ENCODE peak calls at places on chromosome 1, in six cellular contexts. A, E, D, S, J and U are unnamed samples.

GRCh38 chr1:187509091-187509490 is 680.3 kb downstream of the PLA2G4A start:
- DNase-seq in A (no peak), E (no peak), D (no peak), S (no peak), J (no peak), U (no peak)

GRCh38 chr1:246907472-246907871 is 24.3 kb downstream of the AHCTF1 start:
- DNase-seq in A (no peak), E (no peak), D (peak), S (no peak), J (no peak), U (no peak)

GRCh38 chr1:224615861-224616760 is at the start of gene CNIH3:
- DNase-seq in A (peak), E (no peak), D (peak), S (peak), J (peak), U (peak)

GRCh38 chr1:99707535-99708142 is 58.8 kb downstream of the FRRS1 start:
- DNase-seq in A (peak), E (no peak), D (peak), S (peak), J (peak), U (peak)

GRCh38 chr1:46131727-46132528 is 501 bp downstream of the PIK3R3 start:
- DNase-seq in A (peak), E (peak), D (peak), S (no peak), J (peak), U (no peak)

GRCh38 chr1:3983181-3983580 is 83.1 kb upstream of the C1orf174 start:
- DNase-seq in A (no peak), E (no peak), D (no peak), S (no peak), J (no peak), U (no peak)

GRCh38 chr1:35047188-35047858 is 15.6 kb upstream of the ZMYM6 start:
- DNase-seq in A (no peak), E (no peak), D (peak), S (no peak), J (no peak), U (no peak)

GRCh38 chr1:203628185-203628996 is 1.8 kb downstream of the ATP2B4 start:
- DNase-seq in A (no peak), E (peak), D (peak), S (no peak), J (peak), U (peak)

GRCh38 chr1:243409284-243409683 is 153.4 kb downstream of the SDCCAG8 start:
- DNase-seq in A (no peak), E (no peak), D (no peak), S (no peak), J (no peak), U (no peak)

GRCh38 chr1:204479387-204480136 is 15.0 kb downstream of the PIK3C2B start:
- DNase-seq in A (peak), E (no peak), D (no peak), S (no peak), J (no peak), U (no peak)

GRCh38 chr1:70627910-70628309 is 216.8 kb downstream of the CTH start:
- DNase-seq in A (no peak), E (no peak), D (no peak), S (no peak), J (no peak), U (no peak)

GRCh38 chr1:78830321-78830720 is 176.2 kb downstream of the ADGRL4 start:
- DNase-seq in A (no peak), E (no peak), D (no peak), S (no peak), J (no peak), U (no peak)

GRCh38 chr1:174719194-174719593 is 271.4 kb downstream of the GPR52 start:
- DNase-seq in A (no peak), E (no peak), D (no peak), S (no peak), J (no peak), U (no peak)

GRCh38 chr1:87795615-87796337 is 467.1 kb downstream of the LMO4 start:
- DNase-seq in A (no peak), E (no peak), D (no peak), S (no peak), J (no peak), U (no peak)

GRCh38 chr1:176885756-176886155 is 278.8 kb downstream of the ASTN1 start:
- DNase-seq in A (no peak), E (no peak), D (no peak), S (no peak), J (no peak), U (no peak)

GRCh38 chr1:48610628-48611542 is 138.9 kb upstream of the SPATA6 start:
- DNase-seq in A (peak), E (no peak), D (no peak), S (no peak), J (no peak), U (no peak)

GRCh38 chr1:54312874-54313316 is 93.3 kb downstream of the SSBP3 start:
- DNase-seq in A (no peak), E (no peak), D (peak), S (no peak), J (no peak), U (no peak)

GRCh38 chr1:167665469-167665868 is 35.4 kb downstream of the RCSD1 start:
- DNase-seq in A (no peak), E (no peak), D (no peak), S (no peak), J (no peak), U (no peak)

GRCh38 chr1:178862416-178862815 is 8.5 kb downstream of the ANGPTL1 start:
- DNase-seq in A (no peak), E (no peak), D (no peak), S (no peak), J (no peak), U (no peak)

GRCh38 chr1:47024138-47024856 is 828 bp downstream of the CYP4X1 start:
- DNase-seq in A (no peak), E (no peak), D (peak), S (no peak), J (no peak), U (no peak)

GRCh38 chr1:172135923-172136610 is 284.4 kb upstream of the C1orf105 start:
- DNase-seq in A (no peak), E (no peak), D (peak), S (no peak), J (no peak), U (no peak)

GRCh38 chr1:4130096-4130495 is 230.0 kb upstream of the C1orf174 start:
- DNase-seq in A (no peak), E (no peak), D (no peak), S (no peak), J (no peak), U (no peak)

GRCh38 chr1:43358121-43358745 is 548 bp upstream of the CDC20 start:
- DNase-seq in A (no peak), E (no peak), D (peak), S (peak), J (no peak), U (no peak)
- TF ChIP-seq CTCF in A (no peak), E (no peak), D (peak), S (peak), J (peak), U (peak)

DNA sequence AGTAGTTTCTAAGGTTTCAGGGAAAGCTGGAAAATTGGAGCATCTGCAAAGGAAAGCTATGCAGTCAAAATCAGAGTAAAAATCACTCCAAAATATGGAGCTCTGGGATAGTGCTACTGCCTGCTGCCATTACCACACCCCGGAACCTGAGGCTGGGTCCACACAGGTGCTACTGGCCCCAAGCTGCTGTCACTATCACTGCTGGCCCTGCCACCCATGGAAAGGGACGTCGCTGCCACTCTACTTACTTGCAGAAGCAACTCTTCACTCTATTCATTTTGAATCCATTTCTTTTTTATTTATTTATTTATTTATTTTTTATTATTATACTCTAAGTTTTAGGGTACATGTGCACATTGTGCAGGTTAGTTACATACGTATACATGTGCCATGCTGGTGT is 60.3 kb upstream of the RGS18 start:
- DNase-seq in A (no peak), E (no peak), D (no peak), S (no peak), J (no peak), U (no peak)
- TF ChIP-seq CTCF in A (no peak), E (no peak), D (no peak), S (no peak), J (no peak), U (no peak)

GRCh38 chr1:9233241-9233941 is 1.2 kb upstream of the H6PD start:
- DNase-seq in A (peak), E (no peak), D (peak), S (no peak), J (no peak), U (no peak)
- TF ChIP-seq CTCF in A (no peak), E (no peak), D (no peak), S (no peak), J (no peak), U (no peak)

GRCh38 chr1:236997361-236997760 is 6.9 kb downstream of the MT1HL1 start:
- DNase-seq in A (no peak), E (no peak), D (no peak), S (no peak), J (no peak), U (no peak)
- TF ChIP-seq CTCF in A (no peak), E (no peak), D (no peak), S (no peak), J (no peak), U (no peak)

GRCh38 chr1:62433861-62434611 is 2.8 kb upstream of the USP1 start:
- DNase-seq in A (no peak), E (no peak), D (no peak), S (no peak), J (no peak), U (no peak)
- TF ChIP-seq CTCF in A (no peak), E (no peak), D (no peak), S (no peak), J (peak), U (peak)

DNA sequence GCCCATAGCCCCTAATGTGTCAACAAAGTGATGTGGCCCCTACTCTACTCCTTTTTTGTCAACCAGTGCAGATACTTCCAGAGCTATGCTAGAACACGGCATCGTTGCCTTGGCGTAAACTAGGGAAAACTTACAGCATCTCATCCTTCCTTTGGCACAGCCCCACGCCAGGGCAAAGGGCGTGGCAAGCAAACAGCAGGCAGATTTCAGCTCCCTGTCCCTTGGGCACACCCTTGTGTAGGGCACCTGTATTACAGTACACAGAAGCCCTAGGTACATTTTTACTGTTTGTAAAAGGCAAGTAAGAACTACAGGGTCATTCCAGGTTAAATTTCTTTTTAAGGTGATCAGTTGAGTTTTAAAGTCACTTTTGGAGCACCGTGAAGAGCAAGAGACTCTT is 29.3 kb downstream of the PRDX6 start:
- DNase-seq in A (peak), E (no peak), D (no peak), S (no peak), J (no peak), U (no peak)
- TF ChIP-seq CTCF in A (no peak), E (no peak), D (no peak), S (no peak), J (peak), U (peak)

GRCh38 chr1:117815926-117816325 is 113.5 kb downstream of the GDAP2 start:
- DNase-seq in A (no peak), E (no peak), D (no peak), S (no peak), J (no peak), U (no peak)
- TF ChIP-seq CTCF in A (no peak), E (no peak), D (peak), S (no peak), J (peak), U (peak)

GRCh38 chr1:113958691-113959090 is 20.6 kb upstream of the OLFML3 start:
- DNase-seq in A (no peak), E (no peak), D (no peak), S (no peak), J (no peak), U (no peak)

GRCh38 chr1:113966013-113966412 is 13.3 kb upstream of the OLFML3 start:
- DNase-seq in A (no peak), E (no peak), D (peak), S (no peak), J (no peak), U (no peak)

DNA sequence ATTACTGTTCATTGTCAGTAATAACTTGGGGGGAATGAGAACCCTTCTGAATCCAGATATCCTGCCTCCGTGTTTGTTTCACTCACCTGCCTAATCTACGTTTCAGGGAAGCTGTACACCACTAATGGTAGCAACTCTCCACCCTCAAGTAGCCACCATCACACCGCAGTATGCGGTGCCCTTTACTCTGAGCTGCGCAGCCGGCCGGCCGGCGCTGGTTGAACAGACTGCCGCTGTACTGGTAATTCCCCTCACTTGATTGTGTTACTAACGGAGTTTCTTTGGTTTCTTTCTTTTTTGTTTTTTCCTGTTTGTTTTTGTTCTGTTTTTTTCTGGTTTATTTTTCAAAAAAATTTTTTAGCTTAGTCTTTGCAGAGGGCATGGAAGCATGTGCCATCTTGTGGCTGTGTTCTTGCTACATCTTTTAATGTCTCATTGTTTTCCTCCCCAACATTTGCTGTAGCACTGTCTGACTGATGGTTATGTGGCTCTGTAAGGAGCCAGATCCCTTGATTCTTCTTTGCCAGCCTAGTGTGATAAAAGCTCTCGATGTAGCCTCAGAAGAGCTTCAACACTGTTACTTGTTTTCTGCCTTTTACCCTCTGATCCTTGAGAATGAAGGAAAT is 15.9 kb upstream of the OLFML3 start:
- DNase-seq in A (no peak), E (no peak), D (no peak), S (no peak), J (no peak), U (no peak)
- TF ChIP-seq CTCF in A (no peak), E (no peak), D (peak), S (no peak), J (peak), U (no peak)

DNA sequence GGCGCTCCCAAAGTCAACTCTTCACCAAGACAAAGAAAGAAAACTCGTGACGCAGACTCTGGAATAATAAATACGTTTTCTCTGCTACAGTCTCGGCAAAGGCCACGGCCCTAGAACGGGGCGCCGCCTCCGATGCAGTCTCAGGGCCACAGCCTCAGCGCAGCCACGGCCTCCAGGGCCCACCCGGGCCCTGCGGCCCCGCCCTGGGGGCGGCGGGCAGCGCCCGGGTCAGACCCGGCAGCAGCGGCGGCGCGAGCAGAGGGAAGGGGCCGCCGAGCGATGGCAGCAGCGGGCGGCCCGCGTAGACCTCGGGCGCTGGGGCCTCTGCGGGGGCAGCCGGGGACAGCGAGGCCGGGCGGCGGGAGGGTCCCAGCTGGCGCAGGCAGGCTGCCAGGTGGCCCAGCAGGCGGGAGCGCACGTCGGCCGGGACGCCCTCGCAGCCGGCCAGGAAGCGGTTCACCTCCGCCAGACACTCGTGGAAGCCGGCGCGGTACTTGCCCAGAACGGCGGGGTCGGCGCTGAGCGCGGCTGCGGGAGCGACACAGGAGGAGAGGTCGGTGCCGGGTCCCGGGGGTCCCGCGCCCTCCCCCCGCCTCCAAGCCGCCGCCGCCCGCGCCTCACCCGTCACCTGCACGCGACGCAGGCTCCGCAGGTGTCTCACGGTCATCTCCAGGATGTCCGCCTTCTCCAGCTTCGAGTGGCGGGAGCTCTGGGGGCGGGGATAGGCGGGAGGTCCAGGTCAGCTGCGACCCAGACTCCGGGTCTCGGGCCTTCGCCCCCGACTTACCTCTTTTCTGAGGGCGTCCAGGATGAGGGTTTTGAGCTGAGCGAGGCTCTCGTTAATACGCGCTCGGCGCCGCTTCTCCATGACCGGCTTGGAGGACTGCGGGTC is 746 bp downstream of the HES4 start:
- DNase-seq in A (no peak), E (no peak), D (peak), S (no peak), J (no peak), U (peak)
- TF ChIP-seq CTCF in A (no peak), E (no peak), D (no peak), S (peak), J (no peak), U (no peak)